ENCODE peak calls at places on chromosome 2, in seven cellular contexts. B, F, P, U, N, O and T are unnamed samples.

GRCh38 chr2:182377467-182377866 is 49.4 kb downstream of the PDE1A start:
- DNase-seq in B (no peak), F (no peak), P (no peak), U (no peak), N (no peak), O (no peak), T (no peak)

GRCh38 chr2:100198461-100199230 is 56.3 kb upstream of the AFF3 start:
- DNase-seq in B (no peak), F (no peak), P (no peak), U (no peak), N (no peak), O (no peak), T (no peak)

GRCh38 chr2:20525041-20526035 is 78.5 kb downstream of the RHOB start:
- DNase-seq in B (peak; percentile 78), F (no peak), P (peak; percentile 96), U (no peak), N (no peak), O (peak; percentile 21), T (peak; percentile 78)

GRCh38 chr2:30385327-30385726 is 61.7 kb upstream of the LCLAT1 start:
- DNase-seq in B (peak; percentile 64), F (no peak), P (no peak), U (no peak), N (no peak), O (no peak), T (no peak)

GRCh38 chr2:120175000-120175581 is 48.1 kb downstream of the TMEM185B start:
- DNase-seq in B (peak; percentile 83), F (no peak), P (peak; percentile 70), U (peak; percentile 28), N (peak; percentile 78), O (no peak), T (no peak)

GRCh38 chr2:10811552-10811951 is 1.0 kb downstream of the PDIA6 start:
- DNase-seq in B (no peak), F (no peak), P (no peak), U (no peak), N (no peak), O (no peak), T (no peak)

GRCh38 chr2:170525566-170525900 is 189.6 kb upstream of the SP5 start:
- DNase-seq in B (peak; percentile 79), F (peak; percentile 54), P (peak; percentile 24), U (peak; percentile 71), N (no peak), O (peak; percentile 63), T (peak; percentile 58)

GRCh38 chr2:862356-862687 is 88.3 kb upstream of the SNTG2 start:
- DNase-seq in B (no peak), F (no peak), P (no peak), U (no peak), N (no peak), O (no peak), T (no peak)

GRCh38 chr2:55763721-55764120 is 70.1 kb upstream of the PNPT1 start:
- DNase-seq in B (no peak), F (no peak), P (no peak), U (no peak), N (no peak), O (no peak), T (no peak)

GRCh38 chr2:193231634-193232033 is 1036.9 kb upstream of the TMEFF2 start:
- DNase-seq in B (no peak), F (no peak), P (no peak), U (no peak), N (no peak), O (no peak), T (no peak)

GRCh38 chr2:159262904-159263303 is 23.6 kb downstream of the WDSUB1 start:
- DNase-seq in B (no peak), F (no peak), P (no peak), U (no peak), N (no peak), O (no peak), T (no peak)

GRCh38 chr2:161239416-161240109 is 68.7 kb upstream of the PSMD14 start:
- DNase-seq in B (no peak), F (no peak), P (no peak), U (no peak), N (no peak), O (no peak), T (no peak)

GRCh38 chr2:63614448-63614968 is 25.7 kb downstream of the MDH1 start:
- DNase-seq in B (peak; percentile 34), F (no peak), P (peak; percentile 35), U (peak; percentile 43), N (no peak), O (no peak), T (no peak)

GRCh38 chr2:144596074-144596871 is 76.4 kb upstream of the ZEB2 start:
- DNase-seq in B (peak; percentile 45), F (no peak), P (peak; percentile 33), U (no peak), N (peak; percentile 74), O (no peak), T (no peak)

GRCh38 chr2:191571163-191571769 is 106.7 kb upstream of the NABP1 start:
- DNase-seq in B (peak; percentile 29), F (no peak), P (no peak), U (peak; percentile 36), N (peak; percentile 31), O (no peak), T (no peak)

GRCh38 chr2:2940702-2941655 is 436.6 kb downstream of the EIPR1 start:
- DNase-seq in B (no peak), F (no peak), P (no peak), U (no peak), N (no peak), O (no peak), T (no peak)

GRCh38 chr2:54653572-54654204 is 69.8 kb upstream of the EML6 start:
- DNase-seq in B (no peak), F (no peak), P (no peak), U (no peak), N (no peak), O (no peak), T (no peak)

GRCh38 chr2:54652540-54652939 is 70.9 kb upstream of the EML6 start:
- DNase-seq in B (no peak), F (no peak), P (no peak), U (no peak), N (no peak), O (no peak), T (no peak)

GRCh38 chr2:54656863-54657262 is 66.6 kb upstream of the EML6 start:
- DNase-seq in B (no peak), F (no peak), P (no peak), U (no peak), N (no peak), O (no peak), T (no peak)

GRCh38 chr2:54657664-54658083 is 65.8 kb upstream of the EML6 start:
- DNase-seq in B (peak; percentile 60), F (peak; percentile 61), P (peak; percentile 62), U (peak; percentile 23), N (peak; percentile 65), O (peak; percentile 66), T (no peak)

DNA sequence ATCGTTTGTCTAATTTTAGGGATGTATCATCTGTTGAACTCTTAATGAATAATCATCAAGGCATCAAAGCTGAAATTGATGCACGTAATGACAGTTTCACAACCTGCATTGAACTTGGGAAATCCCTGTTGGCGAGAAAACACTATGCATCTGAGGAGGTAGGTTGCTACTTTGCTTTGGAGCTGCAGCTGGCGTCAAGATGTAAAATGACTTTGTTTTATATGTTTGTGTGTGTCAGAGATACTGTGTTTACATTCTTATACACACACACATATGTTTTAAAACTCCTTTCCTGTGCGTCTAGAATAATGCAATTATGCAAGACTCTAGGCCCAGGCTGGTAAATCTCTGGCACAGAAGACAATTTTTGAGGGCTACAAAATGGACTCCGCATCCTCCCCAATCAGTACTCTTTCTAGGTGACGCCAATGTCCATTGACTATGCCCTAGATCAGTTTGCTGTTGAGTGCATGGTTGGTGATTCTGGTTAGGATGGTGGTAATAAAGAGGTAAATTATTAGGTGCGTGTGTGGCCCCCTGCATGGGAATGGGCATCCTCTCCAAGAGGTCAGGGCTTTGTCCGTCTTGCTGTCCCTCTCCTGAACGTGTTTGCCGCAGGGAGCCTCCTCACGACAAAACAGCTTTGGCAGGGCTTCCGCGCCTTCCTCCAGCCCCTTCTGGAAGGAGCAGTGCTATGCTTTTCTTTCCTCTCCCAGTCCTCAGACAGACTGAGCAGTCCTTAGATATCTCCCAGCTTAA is 68.2 kb upstream of the EML6 start:
- DNase-seq in B (no peak), F (no peak), P (no peak), U (no peak), N (no peak), O (no peak), T (no peak)
- H3K4me1 ChIP-seq in B (peaks cover 2% of the 10 kb centered on the region), F (no peaks in the 10 kb centered on the region), P (no peaks in the 10 kb centered on the region), U (no peaks in the 10 kb centered on the region), N (no peaks in the 10 kb centered on the region), O (peaks cover 9% of the 10 kb centered on the region), T (no peaks in the 10 kb centered on the region)

GRCh38 chr2:206981739-206982336 is 42.5 kb downstream of the CPO start:
- DNase-seq in B (peak; percentile 74), F (peak; percentile 23), P (no peak), U (peak; percentile 36), N (no peak), O (peak; percentile 47), T (peak; percentile 88)
- H3K4me3 ChIP-seq in B (no peak overlapping the region), F (no peak overlapping the region), P (no peak overlapping the region), U (no peak overlapping the region), N (no peak overlapping the region), O (no peak overlapping the region), T (no peak overlapping the region)

GRCh38 chr2:200812122-200813022 is 662 bp downstream of the BZW1 start:
- DNase-seq in B (peak; percentile 90), F (peak; percentile 82), P (peak; percentile 74), U (peak; percentile 15), N (peak; percentile 77), O (peak; percentile 88), T (peak; percentile 89)
- TF ChIP-seq CTCF in B (peak; percentile 72), F (peak; percentile 43), P (peak; percentile 97), U (peak; percentile 42), N (peak; percentile 76), O (peak; percentile 50), T (peak; percentile 81)

GRCh38 chr2:41966920-41967319 is 80.9 kb upstream of the PKDCC start:
- DNase-seq in B (no peak), F (no peak), P (no peak), U (no peak), N (no peak), O (peak; percentile 19), T (no peak)
- H3K4me1 ChIP-seq in B (peaks cover 43% of the 10 kb centered on the region), F (peaks cover 32% of the 10 kb centered on the region), P (peaks cover 45% of the 10 kb centered on the region), U (no peaks in the 10 kb centered on the region), N (no peaks in the 10 kb centered on the region), O (peaks cover 56% of the 10 kb centered on the region), T (peaks cover 22% of the 10 kb centered on the region)

DNA sequence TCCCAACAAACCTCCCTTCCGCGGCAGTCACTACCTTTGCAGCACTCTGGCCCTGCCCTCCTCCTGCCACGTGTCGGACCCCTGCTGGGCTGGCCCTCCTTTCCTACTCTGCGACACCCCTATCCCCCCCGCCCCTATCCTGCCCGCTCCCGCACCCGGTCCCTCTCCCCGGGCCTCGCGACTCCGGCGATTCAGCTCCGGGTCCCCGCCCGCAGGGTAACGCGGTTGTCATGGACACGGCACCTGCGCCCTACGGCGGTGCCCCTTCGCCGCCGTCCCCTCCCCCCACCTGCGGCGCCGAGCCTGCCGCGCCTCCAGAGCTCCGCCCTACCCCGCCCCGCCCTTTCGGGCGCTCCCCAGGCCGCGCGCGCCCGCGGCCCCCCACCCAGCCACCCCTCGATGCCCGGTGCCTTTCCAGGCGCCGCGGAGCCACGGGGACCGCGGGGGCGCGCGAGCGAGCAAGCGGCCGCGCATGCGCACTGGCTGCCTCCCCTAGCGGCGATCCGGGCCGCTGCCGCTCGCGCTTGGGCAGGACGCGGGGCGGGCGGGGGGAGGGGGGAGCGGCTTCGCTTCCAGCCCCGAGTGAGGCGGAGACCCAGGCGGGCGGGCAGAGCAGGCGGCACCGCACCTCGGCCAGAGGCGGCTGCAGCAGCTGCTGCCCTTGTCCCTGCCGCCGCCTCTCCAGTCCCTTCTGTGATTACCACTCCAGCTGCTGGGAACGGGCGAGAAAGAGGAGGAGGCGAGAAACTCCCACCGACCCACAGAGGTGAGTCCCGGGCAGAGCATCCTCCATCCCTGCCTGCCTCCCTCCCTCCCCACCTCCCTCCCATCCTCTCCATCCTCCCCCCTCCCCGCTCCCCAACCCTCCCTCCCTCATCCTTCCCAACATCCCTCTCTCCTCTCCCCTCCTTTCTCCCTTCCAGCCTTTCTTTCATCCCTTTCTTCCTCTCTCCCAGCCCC is at the start of gene CTNNA2:
- DNase-seq in B (peak; percentile 91), F (peak; percentile 74), P (peak; percentile 46), U (no peak), N (no peak), O (peak; percentile 16), T (no peak)
- H3K4me3 ChIP-seq in B (peak within 1 kb of the TSS; percentile 45), F (peak within 1 kb of the TSS; percentile 48), P (peak within 1 kb of the TSS; percentile 43), U (no peak within 1 kb of the TSS), N (no peak within 1 kb of the TSS), O (no peak within 1 kb of the TSS), T (peak within 1 kb of the TSS; percentile 42)